ENCODE peak calls at places on chromosome 11, in ten cellular contexts. C is keratinocyte; L is OCI-M1; E is activated naive CD8-positive, alpha-beta T cell treated with anti-CD3 and anti-CD28 coated beads, Interleukin-2, amount 50 U/mL, for 24 hours; D is thoracic aorta; I is NCI-H1105 treated with DMSO at 0.1 percent for 48 hours; T is NCI-H226; B is SHP77 treated with DMSO at 0.1 percent for 48 hours; A is activated T-cell treated with anti-CD3 and anti-CD28 coated beads, Interleukin-2, amount 50 U/mL, for 48 hours; S is DMS153. N is an unnamed sample.

GRCh38 chr11:75801362-75802021 is 13.5 kb upstream of the UVRAG start:
- DNase-seq in D (no peak), S (no peak), B (no peak), C (no peak), I (no peak), A (no peak), T (no peak), L (no peak), E (no peak), N (peak)

GRCh38 chr11:20050048-20050447 is 110.2 kb downstream of the DBX1 start:
- DNase-seq in D (no peak), C (no peak), I (no peak), L (no peak), T (no peak), B (no peak), A (no peak), S (no peak), E (no peak), N (no peak)

GRCh38 chr11:134564472-134565200 is 152.6 kb upstream of the B3GAT1 start:
- DNase-seq in B (no peak), C (no peak), E (no peak), T (no peak), L (no peak), S (no peak), I (no peak), D (no peak), A (no peak), N (no peak)

GRCh38 chr11:17541330-17541885 is 2.8 kb downstream of the USH1C start:
- DNase-seq in L (no peak), E (no peak), S (no peak), C (no peak), I (no peak), B (no peak), D (no peak), A (no peak), T (no peak), N (no peak)

GRCh38 chr11:130606781-130607511 is 158.5 kb downstream of the ADAMTS15 start:
- DNase-seq in L (no peak), C (no peak), I (peak), A (no peak), E (no peak), T (peak), B (no peak), S (no peak), D (no peak), N (no peak)

GRCh38 chr11:41920374-41920773 is 460.9 kb upstream of the LRRC4C start:
- DNase-seq in A (no peak), T (no peak), D (no peak), E (no peak), L (no peak), C (no peak), S (no peak), I (no peak), B (no peak), N (no peak)

GRCh38 chr11:109865558-109866186 is 227.5 kb upstream of the ZC3H12C start:
- DNase-seq in A (no peak), D (no peak), S (peak), B (peak), E (no peak), L (peak), C (no peak), T (no peak), I (peak), N (peak)

GRCh38 chr11:3747704-3748103 is 49.6 kb downstream of the NUP98 start:
- DNase-seq in B (no peak), C (no peak), D (no peak), S (no peak), A (no peak), T (peak), L (no peak), I (no peak), E (no peak), N (no peak)

GRCh38 chr11:46920709-46921108 is 2.4 kb upstream of the LRP4 start:
- DNase-seq in A (no peak), I (no peak), D (peak), L (no peak), E (no peak), T (peak), B (no peak), C (peak), S (no peak), N (no peak)

GRCh38 chr11:134332189-134332631 is 422 bp downstream of the GLB1L2 start:
- DNase-seq in D (no peak), A (no peak), E (peak), L (no peak), S (no peak), I (peak), T (no peak), B (no peak), C (no peak), N (peak)

GRCh38 chr11:130932086-130932712 is 15.9 kb upstream of the SNX19 start:
- DNase-seq in L (no peak), D (no peak), I (no peak), S (no peak), A (no peak), B (no peak), E (no peak), T (no peak), C (no peak), N (no peak)

GRCh38 chr11:117221775-117222517 is 9.9 kb downstream of the PCSK7 start:
- DNase-seq in D (no peak), E (no peak), T (no peak), I (peak), B (peak), C (no peak), S (peak), A (no peak), L (no peak), N (peak)

GRCh38 chr11:72782081-72782920 is 11.5 kb downstream of the STARD10 start:
- DNase-seq in E (no peak), I (peak), B (peak), T (no peak), C (no peak), D (no peak), S (peak), L (no peak), A (no peak), N (peak)

GRCh38 chr11:116840224-116840745 is 2.9 kb upstream of the APOA1 start:
- DNase-seq in L (peak), D (no peak), C (no peak), E (no peak), S (no peak), B (no peak), I (no peak), A (no peak), T (no peak), N (no peak)

GRCh38 chr11:134126197-134126822 is 57.4 kb downstream of the JAM3 start:
- DNase-seq in B (no peak), E (no peak), T (no peak), L (no peak), S (no peak), D (no peak), I (no peak), A (no peak), C (no peak), N (no peak)

GRCh38 chr11:28529540-28530410 is 421.6 kb downstream of the METTL15 start:
- DNase-seq in L (peak), I (peak), S (no peak), C (no peak), A (no peak), D (no peak), T (peak), E (no peak), B (no peak), N (peak)

GRCh38 chr11:1361882-1362281 is 27.9 kb upstream of the BRSK2 start:
- DNase-seq in I (no peak), S (no peak), B (no peak), A (no peak), L (no peak), T (no peak), E (no peak), C (no peak), D (no peak), N (no peak)

GRCh38 chr11:18463439-18463838 is 7.8 kb downstream of the LDHAL6A start:
- DNase-seq in I (no peak), T (no peak), C (no peak), D (no peak), A (no peak), B (no peak), S (no peak), L (no peak), E (no peak), N (no peak)

GRCh38 chr11:108592591-108593213 is 866 bp downstream of the EXPH5 start:
- DNase-seq in I (peak), L (no peak), E (peak), T (no peak), S (no peak), A (peak), B (no peak), D (peak), C (no peak), N (no peak)

GRCh38 chr11:76166314-76166713 is 40.0 kb downstream of the WNT11 start:
- DNase-seq in E (peak), A (peak), I (no peak), S (no peak), L (peak), B (no peak), C (no peak), D (no peak), T (no peak), N (no peak)

GRCh38 chr11:62881579-62882427 is 1.1 kb downstream of the SLC3A2 start:
- DNase-seq in S (peak), L (peak), T (peak), A (peak), C (no peak), D (peak), E (peak), B (peak), I (peak), N (peak)

GRCh38 chr11:73623651-73624050 is 22.7 kb upstream of the PLEKHB1 start:
- DNase-seq in E (no peak), B (no peak), L (peak), S (no peak), D (no peak), A (no peak), C (no peak), T (no peak), I (no peak), N (no peak)

GRCh38 chr11:111387318-111387863 is 8.3 kb upstream of the POU2AF1 start:
- DNase-seq in B (peak), S (peak), D (no peak), E (no peak), I (peak), L (peak), A (no peak), C (no peak), T (no peak), N (peak)

GRCh38 chr11:27204527-27204926 is 158.5 kb downstream of the CCDC34 start:
- DNase-seq in A (peak), S (no peak), C (no peak), E (no peak), D (no peak), I (no peak), T (no peak), L (no peak), B (no peak), N (no peak)

GRCh38 chr11:111585371-111585770 is 16.9 kb upstream of the SIK2 start:
- DNase-seq in I (no peak), A (no peak), B (no peak), L (peak), E (no peak), S (no peak), T (peak), C (no peak), D (no peak), N (no peak)

GRCh38 chr11:55811067-55811466 is at the start of gene OR5L1:
- DNase-seq in T (no peak), L (no peak), E (no peak), I (no peak), S (no peak), C (no peak), B (no peak), A (no peak), D (no peak), N (no peak)

GRCh38 chr11:33375688-33376311 is 118.6 kb downstream of the HIPK3 start:
- DNase-seq in A (peak), L (no peak), B (no peak), I (peak), D (no peak), C (no peak), T (no peak), S (no peak), E (peak), N (peak)